ENCODE peak calls at places on chromosomes 16 and 17, in six cellular contexts. T, F, Y, H, O and P are unnamed samples. For H3K9me2, the result is how much of the 10 kb centered on the place peaks cover.

GRCh38 chr16:67803894-67804293 is 2.5 kb downstream of the RANBP10 start:
- DNase-seq in F (no peak), H (no peak), O (no peak), Y (no peak), T (no peak), P (no peak)

GRCh38 chr17:32266389-32267269 is 997 bp downstream of the RHBDL3 start:
- DNase-seq in Y (peak), F (no peak), T (no peak), O (peak), H (no peak), P (peak)

GRCh38 chr17:42518755-42519545 is 17.1 kb upstream of the NAGLU start:
- DNase-seq in Y (no peak), F (no peak), O (no peak), T (no peak), H (no peak), P (no peak)

GRCh38 chr17:70773210-70773609 is 603.9 kb downstream of the KCNJ2 start:
- DNase-seq in Y (no peak), O (no peak), F (no peak), H (no peak), T (no peak), P (no peak)

GRCh38 chr17:82043507-82043906 is 6.0 kb upstream of the DCXR start:
- DNase-seq in O (no peak), T (no peak), F (no peak), H (no peak), Y (no peak), P (no peak)

GRCh38 chr16:85460983-85461813 is 151.9 kb upstream of the GSE1 start:
- DNase-seq in Y (no peak), O (peak), T (peak), F (no peak), H (no peak), P (peak)

GRCh38 chr16:68070249-68070725 is 14.9 kb upstream of the NFATC3 start:
- DNase-seq in H (no peak), T (no peak), Y (no peak), F (no peak), O (no peak), P (no peak)

GRCh38 chr16:27169511-27170071 is 33.7 kb upstream of the KDM8 start:
- DNase-seq in O (peak), T (peak), F (no peak), H (no peak), Y (peak), P (peak)

GRCh38 chr17:73645050-73645871 is 1.0 kb upstream of the SDK2 start:
- DNase-seq in H (no peak), F (no peak), T (no peak), Y (no peak), O (peak), P (peak)

GRCh38 chr17:81682565-81683207 is 911 bp downstream of the ARL16 start:
- DNase-seq in Y (no peak), H (no peak), T (no peak), O (peak), F (no peak), P (peak)

GRCh38 chr17:57243171-57243622 is 13.1 kb upstream of the MSI2 start:
- DNase-seq in Y (peak), H (peak), F (peak), O (peak), T (peak), P (peak)

GRCh38 chr17:15422392-15422957 is 44.9 kb downstream of the CDRT4 start:
- DNase-seq in O (no peak), F (no peak), T (no peak), H (no peak), Y (no peak), P (no peak)

GRCh38 chr17:58415371-58416055 is 1.8 kb downstream of the RNF43 start:
- DNase-seq in Y (no peak), F (no peak), H (no peak), O (peak), T (peak), P (no peak)

GRCh38 chr16:14399397-14400284 is 230.4 kb downstream of the PARN start:
- DNase-seq in Y (peak), O (no peak), F (peak), T (peak), H (no peak), P (peak)

GRCh38 chr17:74477411-74477810 is 11.0 kb downstream of the CD300A start:
- DNase-seq in F (no peak), H (no peak), O (no peak), Y (no peak), T (no peak), P (no peak)

GRCh38 chr17:14044702-14045101 is 24.6 kb upstream of the COX10 start:
- DNase-seq in H (no peak), F (no peak), T (no peak), O (no peak), Y (no peak), P (no peak)

GRCh38 chr17:4881761-4882555 is 17.4 kb upstream of the C17orf107 start:
- DNase-seq in H (peak), F (no peak), Y (peak), O (peak), T (peak), P (peak)

GRCh38 chr16:89519881-89520280 is 11.7 kb downstream of the SPG7 start:
- DNase-seq in O (no peak), T (no peak), Y (no peak), H (no peak), F (no peak), P (no peak)

DNA sequence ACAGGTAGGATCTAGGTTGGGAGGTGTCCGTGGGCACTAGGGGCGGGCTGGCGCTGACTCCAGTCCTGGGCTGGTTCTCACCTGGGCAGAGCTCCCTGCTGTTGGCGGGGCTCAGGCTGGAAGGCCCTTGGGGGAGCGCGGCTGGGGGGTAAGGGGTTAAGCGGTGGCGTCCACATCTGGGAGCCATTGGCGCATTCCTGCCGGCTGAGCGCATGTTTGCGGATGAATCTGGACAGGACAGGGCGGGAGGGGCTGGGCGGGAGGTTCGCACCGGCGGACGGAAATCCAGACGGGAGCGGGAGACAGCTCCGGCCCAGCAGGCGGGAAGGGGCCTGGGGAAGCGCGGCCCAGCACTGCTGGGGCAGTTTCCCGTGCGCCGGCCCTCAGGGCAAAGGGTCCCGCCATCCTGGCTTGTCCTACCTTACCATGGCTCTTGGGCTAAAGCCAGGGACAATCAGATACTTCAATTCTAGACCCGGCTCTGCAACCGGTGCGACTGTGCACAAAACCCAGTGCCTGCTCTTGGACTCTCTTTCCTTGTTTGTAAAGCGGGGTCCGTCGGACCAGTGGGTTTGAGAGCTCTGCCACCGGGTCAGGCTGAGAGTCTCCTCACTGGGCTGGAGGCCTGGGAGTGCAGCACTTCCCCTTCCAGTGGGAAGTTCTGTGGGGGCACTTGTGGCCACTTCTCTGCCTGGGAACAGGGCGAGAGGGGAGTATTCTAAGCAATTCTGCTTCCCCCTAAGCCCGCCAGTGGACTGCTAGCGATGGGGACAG is 7.8 kb downstream of the RARA start:
- DNase-seq in H (no peak), Y (no peak), T (peak), F (peak), O (peak), P (peak)
- H3K9ac ChIP-seq in H (peak), Y (no peak), T (peak), F (peak), O (peak), P (peak)

GRCh38 chr16:10791048-10791447 is 27.5 kb downstream of the TVP23A start:
- DNase-seq in F (no peak), T (no peak), Y (no peak), H (no peak), O (no peak), P (no peak)
- H3K9me2 ChIP-seq in F (under half), T (under half), Y (under half), H (under half), O (under half), P (under half)

DNA sequence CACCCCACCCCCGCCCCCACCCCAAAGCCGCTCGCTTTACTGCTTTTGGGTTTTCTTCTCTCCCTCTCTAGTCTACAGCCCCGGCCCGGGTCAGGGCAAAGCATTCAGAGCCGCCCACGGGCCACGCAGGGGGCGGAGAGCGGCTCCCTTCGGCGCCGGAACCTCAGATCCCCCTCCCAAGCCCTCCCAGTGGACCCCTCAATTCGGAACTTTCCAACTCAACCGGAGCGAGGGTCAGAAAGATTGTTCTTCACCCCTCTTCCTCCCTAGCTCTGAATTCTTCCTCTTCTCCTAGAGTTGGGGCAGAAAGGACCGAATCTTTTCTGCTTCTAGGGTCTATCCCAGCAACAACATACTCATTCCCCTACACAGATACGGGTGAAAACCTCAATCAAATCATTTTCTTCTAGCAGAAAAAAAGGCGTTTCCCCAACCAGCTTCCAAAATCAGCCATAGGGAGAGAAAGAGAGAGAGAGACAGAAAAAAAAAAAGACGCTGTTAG is 1.0 kb downstream of the HOXB2 start:
- DNase-seq in H (no peak), O (no peak), F (no peak), T (no peak), Y (no peak), P (no peak)
- H3K27ac ChIP-seq in H (no peak), O (no peak), F (no peak), T (no peak), Y (no peak), P (peak)

DNA sequence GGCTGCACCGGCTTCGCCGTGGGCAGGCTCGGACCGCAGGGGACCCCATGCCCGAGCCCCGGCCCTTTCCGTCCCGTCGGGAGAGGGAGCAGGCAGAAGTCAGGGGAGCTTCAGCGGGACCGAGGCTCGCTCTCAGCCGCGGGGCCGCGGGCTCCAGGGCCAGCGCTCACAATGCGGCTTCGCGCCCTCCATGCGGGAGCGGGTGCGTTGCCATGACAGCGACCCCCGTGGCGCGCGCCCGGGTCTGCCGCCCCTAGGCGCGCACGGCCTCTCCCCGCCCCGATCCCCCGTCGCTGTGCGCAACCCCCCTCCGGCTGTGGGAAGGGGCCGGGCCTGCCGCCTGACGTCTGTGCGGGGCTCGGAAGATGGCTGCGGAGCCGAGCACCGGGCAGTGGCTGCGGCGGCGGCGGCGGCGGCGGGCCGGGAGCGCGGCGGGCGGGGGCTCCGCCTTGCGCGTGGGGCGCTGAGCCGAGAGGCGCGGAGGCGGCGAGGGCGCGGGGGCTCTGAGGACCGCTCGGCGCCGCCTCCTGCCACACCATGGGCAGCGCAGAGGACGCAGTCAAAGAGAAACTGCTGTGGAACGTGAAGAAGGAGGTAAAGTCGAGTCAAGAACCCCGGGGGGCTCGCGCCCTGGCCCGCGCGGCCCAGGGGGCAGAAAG is at the start of gene SGSM2:
- DNase-seq in T (peak), H (peak), Y (peak), F (no peak), O (peak), P (peak)
- H3K9ac ChIP-seq in T (peak), H (peak), Y (peak), F (peak), O (peak), P (peak)